ENCODE peak calls at places on chromosomes 6 and 20, in seven cellular contexts. X is foreskin keratinocyte, L is cardiac fibroblast, N is progenitor cell of endocrine pancreas, K is MV-4-11, T is nephron progenitor cell, J is heart left ventricle. O is an unnamed sample.

GRCh38 chr6:24883618-24884017 is 52.1 kb downstream of the RIPOR2 start:
- DNase-seq in N (no peak), X (peak), J (no peak), L (peak), T (no peak), K (no peak), O (no peak)

GRCh38 chr6:45126033-45126432 is 202.1 kb upstream of the RUNX2 start:
- DNase-seq in T (no peak), J (no peak), X (no peak), N (no peak), L (no peak), K (no peak), O (no peak)

GRCh38 chr6:129105035-129105434 is 222.1 kb downstream of the LAMA2 start:
- DNase-seq in N (no peak), L (peak), J (no peak), T (no peak), X (no peak), K (peak), O (peak)

GRCh38 chr20:48236485-48237055 is 451.3 kb upstream of the SULF2 start:
- DNase-seq in N (no peak), T (no peak), J (no peak), K (no peak), X (no peak), L (no peak), O (no peak)

GRCh38 chr6:151300267-151300930 is 60.6 kb downstream of the AKAP12 start:
- DNase-seq in K (peak), X (no peak), N (no peak), J (no peak), T (no peak), L (no peak), O (no peak)

GRCh38 chr6:7243188-7243942 is 69.6 kb downstream of the SSR1 start:
- DNase-seq in T (peak), J (no peak), L (peak), K (peak), N (peak), X (peak), O (peak)

GRCh38 chr6:12233693-12234551 is 56.2 kb upstream of the EDN1 start:
- DNase-seq in X (peak), K (peak), N (no peak), L (peak), T (no peak), J (no peak), O (peak)

GRCh38 chr6:16322666-16323312 is 84.4 kb downstream of the GMPR start:
- DNase-seq in X (peak), J (peak), K (peak), N (no peak), L (peak), T (no peak), O (peak)

GRCh38 chr6:20891161-20891560 is 356.9 kb downstream of the CDKAL1 start:
- DNase-seq in L (no peak), T (no peak), N (no peak), X (peak), J (no peak), K (no peak), O (no peak)

GRCh38 chr6:1827984-1828793 is 218.5 kb downstream of the FOXC1 start:
- DNase-seq in L (no peak), T (no peak), K (no peak), N (no peak), X (no peak), J (no peak), O (no peak)

O was measured in H9.